ENCODE peak calls at places on chromosomes 11 and 22, in seven cellular contexts. M is spleen, I is cardiac muscle cell, E is Peyer's patch, X is heart right ventricle, U is psoas muscle, O is body of pancreas. S is an unnamed sample.

GRCh38 chr11:469684-470667 is 19.9 kb downstream of the PTDSS2 start:
- DNase-seq in M (peak; percentile 76), I (no peak), E (peak; percentile 68), X (peak; percentile 50), U (peak; percentile 52), O (peak; percentile 59), S (peak; percentile 54)

GRCh38 chr11:81420668-81421550 is 1312.8 kb downstream of the FAM181B start:
- DNase-seq in M (no peak), I (peak; percentile 15), E (no peak), X (no peak), U (no peak), O (no peak), S (no peak)

GRCh38 chr11:19281041-19281440 is 40.3 kb upstream of the E2F8 start:
- DNase-seq in M (no peak), I (no peak), E (no peak), X (no peak), U (no peak), O (no peak), S (no peak)

GRCh38 chr11:110090466-110091026 is 2.6 kb upstream of the ZC3H12C start:
- DNase-seq in M (no peak), I (no peak), E (no peak), X (no peak), U (no peak), O (no peak), S (no peak)

GRCh38 chr11:124865902-124866851 is 945 bp downstream of the ROBO3 start:
- DNase-seq in M (peak; percentile 87), I (peak; percentile 70), E (peak; percentile 63), X (no peak), U (peak; percentile 72), O (no peak), S (no peak)

GRCh38 chr11:30816959-30817880 is 231.1 kb upstream of the MPPED2 start:
- DNase-seq in M (no peak), I (no peak), E (no peak), X (no peak), U (no peak), O (no peak), S (no peak)

GRCh38 chr22:46068908-46069481 is 81.3 kb upstream of the PPARA start:
- DNase-seq in M (peak; percentile 71), I (no peak), E (peak; percentile 54), X (no peak), U (peak; percentile 53), O (peak; percentile 30), S (no peak)

GRCh38 chr11:34916810-34917780 is 677 bp downstream of the PDHX start:
- DNase-seq in M (no peak), I (peak; percentile 28), E (no peak), X (no peak), U (no peak), O (no peak), S (peak; percentile 35)

GRCh38 chr11:122743949-122744876 is 88.7 kb downstream of the UBASH3B start:
- DNase-seq in M (peak; percentile 88), I (no peak), E (peak; percentile 92), X (no peak), U (no peak), O (no peak), S (no peak)

GRCh38 chr11:3215346-3216026 is 3.1 kb downstream of the MRGPRG start:
- DNase-seq in M (peak; percentile 63), I (no peak), E (no peak), X (no peak), U (peak; percentile 35), O (peak; percentile 40), S (no peak)

DNA sequence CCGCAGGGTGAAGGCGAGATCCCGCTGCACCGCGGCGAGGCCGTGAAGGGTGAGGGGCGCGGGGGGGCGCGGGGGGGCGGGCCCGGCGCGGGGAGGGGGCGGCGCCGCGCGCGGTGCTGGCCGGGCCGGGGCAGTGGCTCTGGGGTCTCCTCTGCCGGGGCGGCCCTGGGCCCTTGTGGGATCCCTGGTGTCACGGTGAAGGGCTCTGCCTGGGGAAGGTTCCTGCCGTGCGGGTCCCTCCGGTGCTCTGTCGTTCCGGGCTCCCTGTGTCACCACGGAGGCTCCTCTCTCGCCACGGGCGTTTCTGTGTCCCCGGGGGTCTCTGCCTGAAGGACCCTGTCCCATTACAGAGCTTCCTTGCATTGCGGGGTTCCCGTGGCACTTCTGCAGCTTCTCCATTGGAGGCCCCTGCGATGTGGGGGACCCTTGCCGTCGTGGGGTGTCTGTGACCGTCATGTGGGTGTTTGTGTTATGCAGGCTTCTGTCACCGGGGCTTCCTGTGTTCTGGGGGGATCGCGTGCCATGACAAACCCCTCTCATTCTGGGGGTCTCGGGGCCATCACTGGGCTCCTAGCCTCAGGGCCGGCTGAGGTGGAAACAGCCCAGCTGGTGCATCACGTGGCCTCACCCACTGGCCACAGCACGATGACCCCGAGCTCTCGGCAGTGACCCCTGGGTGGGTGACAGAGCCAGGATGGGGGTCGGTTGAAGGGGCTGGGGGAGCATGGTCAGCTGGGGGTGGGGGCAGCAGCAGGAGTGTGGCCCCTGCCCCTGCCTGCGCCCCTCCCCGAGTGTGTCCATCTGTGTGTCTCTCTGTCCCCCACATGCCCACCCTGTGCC is 25.3 kb downstream of the SHANK3 start:
- DNase-seq in M (peak; percentile 61), I (peak; percentile 24), E (no peak), X (no peak), U (peak; percentile 41), O (peak; percentile 10), S (no peak)
- H3K4me3 ChIP-seq in M (no peak overlapping the region), I (peak overlapping the region; percentile 55), E (no peak overlapping the region), X (peak overlapping the region; percentile 37), U (peak overlapping the region; percentile 52), O (no peak overlapping the region), S (peak overlapping the region; percentile 42)

GRCh38 chr11:11636671-11637070 is 14.9 kb upstream of the GALNT18 start:
- DNase-seq in M (no peak), I (no peak), E (no peak), X (no peak), U (no peak), O (no peak), S (no peak)
- TF ChIP-seq CTCF in M (no peak), I (no peak), E (no peak), X (no peak), U (no peak), O (no peak), S (no peak)

GRCh38 chr11:1531961-1532586 is 40.0 kb downstream of the DUSP8 start:
- DNase-seq in M (no peak), I (no peak), E (no peak), X (peak; percentile 72), U (peak; percentile 91), O (no peak), S (no peak)
- H3K27ac ChIP-seq in M (no peak overlapping the region), I (no peak overlapping the region), E (no peak overlapping the region), X (peak overlapping the region; percentile 82), U (peak overlapping the region; percentile 89), O (no peak overlapping the region), S (no peak overlapping the region)

GRCh38 chr22:27123880-27124279 is 466.5 kb downstream of the MIAT start:
- DNase-seq in M (no peak), I (no peak), E (no peak), X (no peak), U (no peak), O (no peak), S (no peak)
- H3K4me3 ChIP-seq in M (no peak overlapping the region), I (no peak overlapping the region), E (no peak overlapping the region), X (no peak overlapping the region), U (no peak overlapping the region), O (no peak overlapping the region), S (no peak overlapping the region)

GRCh38 chr11:15707971-15708370 is 593.2 kb downstream of the INSC start:
- DNase-seq in M (no peak), I (no peak), E (no peak), X (peak; percentile 27), U (peak; percentile 78), O (peak; percentile 84), S (no peak)
- TF ChIP-seq CTCF in M (no peak), I (no peak), E (no peak), X (no peak), U (no peak), O (no peak), S (no peak)

GRCh38 chr11:126479178-126479930 is 123.9 kb downstream of the ST3GAL4 start:
- DNase-seq in M (peak; percentile 72), I (no peak), E (no peak), X (no peak), U (peak; percentile 31), O (no peak), S (no peak)

GRCh38 chr11:126480015-126480409 is 124.5 kb downstream of the ST3GAL4 start:
- DNase-seq in M (peak; percentile 55), I (no peak), E (no peak), X (no peak), U (no peak), O (no peak), S (no peak)

GRCh38 chr11:126481303-126481680 is 125.8 kb downstream of the ST3GAL4 start:
- DNase-seq in M (peak; percentile 67), I (no peak), E (no peak), X (no peak), U (peak; percentile 26), O (no peak), S (no peak)

GRCh38 chr11:126482586-126483108 is 127.2 kb downstream of the ST3GAL4 start:
- DNase-seq in M (peak; percentile 62), I (no peak), E (no peak), X (no peak), U (no peak), O (no peak), S (no peak)

DNA sequence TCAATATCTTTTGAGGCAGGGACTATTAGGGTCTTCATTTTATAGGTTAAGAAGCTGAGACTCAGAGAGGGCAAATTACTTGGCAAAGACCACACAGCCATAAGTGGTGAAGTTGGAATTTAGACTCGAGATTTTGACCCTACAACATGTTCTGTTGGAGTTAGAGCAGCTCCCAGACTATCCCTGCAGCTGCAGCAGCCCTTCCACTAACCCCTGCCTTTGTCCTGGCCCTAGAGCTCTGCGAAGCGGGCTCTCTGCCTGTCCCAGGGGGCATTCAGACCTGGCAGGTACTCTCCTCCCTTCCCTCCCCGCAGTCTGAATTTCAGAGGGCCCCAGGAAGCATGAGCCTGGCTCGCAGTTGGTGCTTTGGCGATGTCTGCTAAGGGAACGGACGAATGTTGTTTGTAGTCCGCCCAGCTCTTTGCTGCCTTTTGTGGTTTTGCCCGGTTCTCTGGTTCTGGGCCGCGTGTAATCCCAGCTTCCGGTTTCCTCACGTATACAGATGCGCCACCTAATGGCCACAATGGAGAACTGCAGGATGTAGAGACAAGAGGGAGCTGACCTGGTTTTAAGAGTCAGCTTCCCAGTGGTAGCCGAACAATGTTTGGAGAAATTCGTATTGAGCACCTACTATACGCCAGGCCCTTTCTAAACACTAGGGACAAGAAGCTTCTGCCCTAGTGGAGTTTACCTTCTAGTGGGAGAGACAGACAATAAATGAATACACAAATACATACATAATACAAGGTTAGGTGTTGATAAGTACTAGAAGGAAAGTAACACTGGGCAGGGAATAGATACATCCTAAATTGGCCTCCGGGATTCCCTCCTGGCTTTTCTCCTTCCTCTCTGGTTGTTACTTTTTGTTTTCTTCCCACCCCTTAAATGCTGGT is 125.2 kb downstream of the ST3GAL4 start:
- DNase-seq in M (peak; percentile 89), I (peak; percentile 84), E (peak; percentile 91), X (peak; percentile 87), U (peak; percentile 86), O (peak; percentile 88), S (peak; percentile 79)
- H3K27ac ChIP-seq in M (no peak overlapping the region), I (no peak overlapping the region), E (no peak overlapping the region), X (peak overlapping the region; percentile 51), U (peak overlapping the region; percentile 50), O (no peak overlapping the region), S (no peak overlapping the region)